ENCODE peak calls at places on chromosome 9, in seven cellular contexts. J is endothelial cell of umbilical vein, W is HCT116, O is NB4, M is GM12878, Q is SK-N-SH, C is HepG2. V is an unnamed sample.

GRCh38 chr9:120925535-120926396 is 830 bp downstream of the TRAF1 start:
- DNase-seq in J (peak), W (no peak), O (peak), M (peak), Q (no peak), C (no peak), V (peak)

GRCh38 chr9:37390759-37391158 is 31.7 kb upstream of the GRHPR start:
- DNase-seq in J (no peak), W (peak), O (peak), M (peak), Q (no peak), C (peak), V (no peak)

GRCh38 chr9:98951967-98952366 is 8.3 kb downstream of the COL15A1 start:
- DNase-seq in J (no peak), W (no peak), O (no peak), M (no peak), Q (no peak), C (no peak), V (no peak)

GRCh38 chr9:93680445-93681315 is 104.3 kb downstream of the PHF2 start:
- DNase-seq in J (no peak), W (no peak), O (no peak), M (no peak), Q (peak), C (no peak), V (no peak)

GRCh38 chr9:80796662-80797426 is 892.5 kb downstream of the TLE1 start:
- DNase-seq in J (no peak), W (no peak), O (no peak), M (no peak), Q (no peak), C (no peak), V (no peak)

GRCh38 chr9:32523910-32524309 is 2.1 kb downstream of the RIGI start:
- DNase-seq in J (no peak), W (no peak), O (no peak), M (no peak), Q (no peak), C (peak), V (no peak)

GRCh38 chr9:90290716-90291485 is 351.7 kb downstream of the DIRAS2 start:
- DNase-seq in J (no peak), W (no peak), O (no peak), M (no peak), Q (no peak), C (no peak), V (no peak)

GRCh38 chr9:5111696-5112095 is 73.7 kb downstream of the INSL6 start:
- DNase-seq in J (no peak), W (no peak), O (no peak), M (no peak), Q (peak), C (no peak), V (no peak)

GRCh38 chr9:136527721-136528710 is 17.8 kb downstream of the NOTCH1 start:
- DNase-seq in J (no peak), W (no peak), O (peak), M (no peak), Q (peak), C (no peak), V (peak)

GRCh38 chr9:109329274-109330258 is 8.7 kb upstream of the EPB41L4B start:
- DNase-seq in J (no peak), W (no peak), O (no peak), M (no peak), Q (peak), C (peak), V (no peak)

GRCh38 chr9:109310486-109310901 is 10.4 kb downstream of the EPB41L4B start:
- DNase-seq in J (no peak), W (no peak), O (no peak), M (no peak), Q (no peak), C (no peak), V (no peak)

GRCh38 chr9:18351216-18351615 is 122.7 kb upstream of the ADAMTSL1 start:
- DNase-seq in J (no peak), W (no peak), O (no peak), M (no peak), Q (no peak), C (no peak), V (no peak)

GRCh38 chr9:73009649-73010288 is 56.9 kb upstream of the ALDH1A1 start:
- DNase-seq in J (no peak), W (no peak), O (peak), M (no peak), Q (no peak), C (no peak), V (peak)

GRCh38 chr9:135023389-135023788 is 64.1 kb upstream of the OLFM1 start:
- DNase-seq in J (peak), W (peak), O (no peak), M (no peak), Q (peak), C (no peak), V (no peak)

GRCh38 chr9:33465096-33465495 is 8.6 kb downstream of the NOL6 start:
- DNase-seq in J (no peak), W (no peak), O (no peak), M (no peak), Q (peak), C (no peak), V (no peak)

GRCh38 chr9:37943329-37944265 is 39.7 kb upstream of the SLC25A51 start:
- DNase-seq in J (peak), W (peak), O (no peak), M (no peak), Q (no peak), C (no peak), V (no peak)

DNA sequence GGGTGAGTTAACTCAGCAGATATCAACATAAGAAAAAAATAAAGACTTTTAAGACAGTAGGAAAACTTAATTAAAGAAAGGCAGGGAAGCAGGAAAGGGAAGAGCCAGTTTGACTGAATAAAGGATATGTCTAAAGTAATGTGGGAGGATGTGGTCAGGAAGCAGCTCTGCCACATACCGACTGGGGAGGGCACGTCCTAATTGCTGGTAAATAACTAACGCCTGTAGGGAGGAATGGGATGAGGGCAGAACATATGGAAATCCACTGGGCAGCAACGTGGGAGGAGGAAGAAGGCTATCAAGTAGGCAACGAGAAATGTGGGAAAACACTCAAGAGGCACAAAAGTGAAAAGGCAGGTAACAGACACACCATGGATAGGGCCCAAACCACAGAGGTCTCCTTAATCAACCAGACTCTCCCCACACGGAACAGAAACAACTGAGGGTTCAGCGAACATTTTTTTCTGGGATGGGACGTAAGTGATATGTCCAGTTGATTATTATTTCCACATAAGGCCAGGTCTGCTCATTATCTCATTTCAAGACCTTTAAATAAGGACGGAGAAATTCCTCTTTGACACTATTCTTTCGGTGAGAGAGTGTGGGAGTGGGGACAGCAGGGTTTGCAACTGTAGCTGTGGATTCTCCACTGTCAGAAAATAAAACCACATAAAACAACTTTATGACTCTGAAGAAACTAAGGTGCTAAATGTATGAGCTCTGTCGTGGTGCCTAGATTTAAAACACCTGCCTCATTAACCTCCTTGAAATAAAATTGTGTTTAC is 17.1 kb downstream of the IARS1 start:
- DNase-seq in J (no peak), W (no peak), O (peak), M (no peak), Q (no peak), C (no peak), V (no peak)
- TF ChIP-seq MAX in J (no peak), W (no peak), O (no peak), M (no peak), Q (no peak), C (no peak), V (no peak)

GRCh38 chr9:68505681-68506409 is 34.8 kb downstream of the TMEM252 start:
- DNase-seq in J (no peak), W (no peak), O (peak), M (no peak), Q (no peak), C (no peak), V (no peak)

GRCh38 chr9:68509689-68510088 is 31.0 kb downstream of the TMEM252 start:
- DNase-seq in J (no peak), W (no peak), O (no peak), M (no peak), Q (no peak), C (no peak), V (no peak)

GRCh38 chr9:68507796-68508145 is 32.9 kb downstream of the TMEM252 start:
- DNase-seq in J (no peak), W (no peak), O (no peak), M (no peak), Q (no peak), C (no peak), V (no peak)

GRCh38 chr9:68508547-68508946 is 32.1 kb downstream of the TMEM252 start:
- DNase-seq in J (no peak), W (no peak), O (no peak), M (no peak), Q (no peak), C (no peak), V (no peak)

GRCh38 chr9:68507098-68507795 is 33.4 kb downstream of the TMEM252 start:
- DNase-seq in J (peak), W (peak), O (peak), M (no peak), Q (peak), C (no peak), V (peak)
- H3K4me3 ChIP-seq in J (no peak), W (no peak), O (no peak), M (no peak), Q (no peak), C (no peak), V (no peak)

DNA sequence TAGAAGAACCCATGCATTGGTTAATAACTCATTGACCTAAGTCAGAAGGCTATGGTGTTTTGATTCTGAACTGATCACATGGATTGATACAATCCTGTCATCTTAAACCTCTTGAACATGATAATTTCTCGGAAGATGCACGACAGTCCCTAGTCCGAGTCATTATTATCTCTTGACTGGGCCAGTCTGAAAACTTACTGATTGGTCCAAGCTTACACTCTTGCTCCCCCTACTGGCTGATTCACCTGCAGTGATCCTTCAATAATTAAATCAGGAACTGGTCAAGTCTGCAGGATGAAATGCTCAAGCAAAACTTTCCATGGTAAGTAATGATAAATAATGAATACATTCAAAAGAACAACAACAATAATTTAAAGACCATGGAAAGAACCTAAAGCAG is 79.5 kb downstream of the BRINP1 start:
- DNase-seq in J (peak), W (no peak), O (peak), M (no peak), Q (peak), C (peak), V (peak)
- TF ChIP-seq MAX in J (no peak), W (no peak), O (no peak), M (no peak), Q (no peak), C (no peak), V (no peak)

GRCh38 chr9:27112235-27112634 is 3.2 kb downstream of the TEK start:
- DNase-seq in J (no peak), W (no peak), O (no peak), M (no peak), Q (no peak), C (no peak), V (no peak)

GRCh38 chr9:27110181-27110580 is 1.2 kb downstream of the TEK start:
- DNase-seq in J (peak), W (no peak), O (no peak), M (no peak), Q (no peak), C (no peak), V (no peak)

GRCh38 chr9:27107241-27107640 is 1.8 kb upstream of the TEK start:
- DNase-seq in J (no peak), W (no peak), O (no peak), M (no peak), Q (no peak), C (no peak), V (no peak)

GRCh38 chr9:27108981-27109541 is at the start of gene TEK:
- DNase-seq in J (peak), W (no peak), O (no peak), M (no peak), Q (no peak), C (no peak), V (no peak)

DNA sequence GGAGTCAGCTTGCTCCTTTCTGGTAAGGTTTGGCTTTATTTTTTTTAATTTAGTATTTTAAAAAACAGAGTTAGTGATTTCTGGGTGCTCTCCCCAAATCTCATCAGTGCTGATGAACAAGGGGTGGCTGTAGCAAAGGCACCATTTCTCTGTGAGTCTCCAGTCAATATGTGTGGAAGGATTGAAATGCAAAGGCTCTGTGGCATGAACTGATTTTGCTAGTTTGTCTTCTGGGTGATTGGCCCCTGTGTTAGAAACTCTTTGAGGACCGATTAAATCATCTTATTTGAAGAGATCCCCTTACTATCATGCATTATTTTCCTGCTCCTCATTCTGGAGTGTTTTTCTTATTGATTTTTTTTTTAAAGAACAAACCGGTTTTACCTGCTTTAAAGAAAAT is 596 bp downstream of the TEK start:
- DNase-seq in J (no peak), W (no peak), O (no peak), M (no peak), Q (no peak), C (no peak), V (no peak)
- H3K4me3 ChIP-seq in J (peak), W (no peak), O (no peak), M (no peak), Q (no peak), C (no peak), V (no peak)

GRCh38 chr9:69376651-69377050 is 51.6 kb downstream of the ENTREP1 start:
- DNase-seq in J (peak), W (no peak), O (no peak), M (no peak), Q (no peak), C (no peak), V (no peak)
- TF ChIP-seq MAX in J (no peak), W (no peak), O (no peak), M (no peak), Q (no peak), C (no peak), V (no peak)

GRCh38 chr9:126615791-126616447 is 2.2 kb downstream of the LMX1B start:
- DNase-seq in J (no peak), W (no peak), O (no peak), M (no peak), Q (peak), C (no peak), V (no peak)

GRCh38 chr9:126613656-126614055 is at the start of gene LMX1B:
- DNase-seq in J (no peak), W (peak), O (no peak), M (no peak), Q (peak), C (no peak), V (peak)

GRCh38 chr9:126614088-126614454 is 343 bp downstream of the LMX1B start:
- DNase-seq in J (no peak), W (no peak), O (no peak), M (no peak), Q (peak), C (no peak), V (peak)

GRCh38 chr9:126615251-126615790 is 1.6 kb downstream of the LMX1B start:
- DNase-seq in J (no peak), W (no peak), O (no peak), M (no peak), Q (no peak), C (peak), V (no peak)

DNA sequence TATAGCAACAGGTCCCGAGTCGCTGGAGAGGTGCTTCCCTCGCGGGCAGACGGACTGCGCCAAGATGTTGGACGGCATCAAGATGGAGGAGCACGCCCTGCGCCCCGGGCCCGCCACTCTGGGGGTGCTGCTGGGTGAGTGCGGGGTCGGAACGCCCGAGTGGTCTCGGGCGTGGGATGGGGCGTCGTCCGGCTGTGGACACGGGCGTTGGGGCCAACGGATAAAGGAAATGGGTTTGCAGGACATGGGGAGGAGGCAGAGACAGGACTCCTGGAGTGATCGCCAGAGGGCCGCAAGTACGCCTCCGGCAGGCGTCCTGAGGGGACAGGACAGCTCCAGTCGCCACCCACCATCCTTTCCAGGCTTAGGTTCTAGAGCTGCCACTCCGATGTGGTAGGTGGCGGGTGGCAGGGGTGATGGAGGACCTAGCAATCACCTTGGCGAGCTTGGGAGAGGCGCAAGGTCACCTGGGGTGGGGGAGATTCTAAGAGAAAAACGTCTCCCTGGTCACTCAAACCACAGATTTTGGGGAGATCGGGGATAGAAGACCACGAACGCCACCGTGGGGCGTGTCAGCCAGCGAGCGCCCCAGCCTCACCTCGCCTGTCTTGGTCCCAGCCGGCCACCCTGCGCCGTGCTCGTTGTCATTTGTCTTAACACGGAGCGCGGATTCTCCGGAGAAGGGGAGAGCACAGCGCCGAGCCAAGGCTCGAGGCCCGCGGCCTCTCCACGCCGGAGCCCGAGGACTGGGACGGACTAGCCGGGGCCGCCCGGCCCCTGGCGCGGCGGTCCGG is 924 bp downstream of the LMX1B start:
- DNase-seq in J (no peak), W (no peak), O (no peak), M (no peak), Q (peak), C (no peak), V (no peak)
- H3K4me3 ChIP-seq in J (no peak), W (peak), O (no peak), M (no peak), Q (no peak), C (no peak), V (peak)